ENCODE peak calls at places on chromosomes 4 and X, in six cellular contexts. J, V, T, S, D and H are unnamed samples.

GRCh38 chr4:113827285-113827684 is 65.7 kb upstream of the CAMK2D start:
- DNase-seq in J (no peak), V (peak), T (no peak), S (peak), D (no peak), H (no peak)

GRCh38 chr4:38686682-38687081 is 22.7 kb downstream of the KLF3 start:
- DNase-seq in J (no peak), V (no peak), T (no peak), S (no peak), D (no peak), H (no peak)

GRCh38 chr4:106287353-106287969 is 28.5 kb downstream of the TBCK start:
- DNase-seq in J (peak), V (peak), T (no peak), S (peak), D (no peak), H (peak)

GRCh38 chrX:46251755-46252154 is 293.5 kb downstream of the ZNF674 start:
- DNase-seq in J (peak), V (peak), T (no peak), S (peak), D (no peak), H (no peak)

GRCh38 chr4:54659213-54660144 is 1.7 kb downstream of the KIT start:
- DNase-seq in J (peak), V (peak), T (no peak), S (peak), D (no peak), H (no peak)

GRCh38 chr4:83110970-83111369 is 3.6 kb downstream of the PLAC8 start:
- DNase-seq in J (no peak), V (no peak), T (no peak), S (no peak), D (no peak), H (no peak)

GRCh38 chr4:177974461-177974860 is 532.2 kb upstream of the AGA start:
- DNase-seq in J (no peak), V (peak), T (no peak), S (no peak), D (no peak), H (peak)

GRCh38 chr4:84870398-84871163 is 95.9 kb downstream of the WDFY3 start:
- DNase-seq in J (peak), V (peak), T (no peak), S (peak), D (no peak), H (no peak)

GRCh38 chr4:163448541-163449203 is 24.9 kb downstream of the TKTL2 start:
- DNase-seq in J (peak), V (peak), T (no peak), S (peak), D (no peak), H (peak)

GRCh38 chr4:66633472-66633871 is 911.8 kb downstream of the CENPC start:
- DNase-seq in J (no peak), V (no peak), T (no peak), S (peak), D (no peak), H (no peak)

GRCh38 chr4:98867648-98868047 is 61.3 kb downstream of the EIF4E start:
- DNase-seq in J (no peak), V (no peak), T (no peak), S (no peak), D (no peak), H (no peak)

GRCh38 chrX:153449306-153450113 is 3.7 kb upstream of the TREX2 start:
- DNase-seq in J (no peak), V (no peak), T (no peak), S (no peak), D (no peak), H (no peak)

GRCh38 chr4:177367336-177367735 is 57.7 kb downstream of the NEIL3 start:
- DNase-seq in J (peak), V (peak), T (no peak), S (peak), D (no peak), H (no peak)

GRCh38 chr4:78938474-78938867 is 767 bp downstream of the PAQR3 start:
- DNase-seq in J (no peak), V (no peak), T (no peak), S (no peak), D (no peak), H (no peak)

GRCh38 chrX:52574416-52575275 is 57.8 kb upstream of the XAGE1B start:
- DNase-seq in J (peak), V (peak), T (no peak), S (peak), D (no peak), H (peak)

GRCh38 chrX:125203737-125204578 is 115.7 kb upstream of the TEX13C start:
- DNase-seq in J (no peak), V (peak), T (peak), S (peak), D (peak), H (no peak)

GRCh38 chr4:102787096-102787867 is 26.5 kb upstream of the MANBA start:
- DNase-seq in J (peak), V (peak), T (no peak), S (peak), D (no peak), H (no peak)

GRCh38 chrX:38612281-38612680 is 50.9 kb downstream of the TSPAN7 start:
- DNase-seq in J (no peak), V (no peak), T (no peak), S (no peak), D (no peak), H (no peak)

GRCh38 chr4:53932784-53933183 is 131.6 kb downstream of the CHIC2 start:
- DNase-seq in J (peak), V (peak), T (no peak), S (no peak), D (no peak), H (peak)

GRCh38 chr4:118729287-118730286 is 44.4 kb downstream of the METTL14 start:
- DNase-seq in J (peak), V (peak), T (no peak), S (no peak), D (no peak), H (no peak)

GRCh38 chr4:178165251-178165650 is 723.0 kb upstream of the AGA start:
- DNase-seq in J (no peak), V (no peak), T (no peak), S (peak), D (no peak), H (no peak)

GRCh38 chr4:127134490-127134889 is 498.3 kb upstream of the INTU start:
- DNase-seq in J (no peak), V (no peak), T (no peak), S (no peak), D (no peak), H (no peak)

GRCh38 chr4:181796502-181796901 is 446.7 kb upstream of the TENM3 start:
- DNase-seq in J (peak), V (peak), T (no peak), S (peak), D (no peak), H (no peak)

GRCh38 chr4:183469936-183470335 is 25.5 kb downstream of the CDKN2AIP start:
- DNase-seq in J (peak), V (peak), T (no peak), S (peak), D (no peak), H (no peak)

GRCh38 chr4:112953295-112953694 is 96.2 kb upstream of the ANK2 start:
- DNase-seq in J (no peak), V (no peak), T (no peak), S (no peak), D (no peak), H (no peak)

GRCh38 chrX:63250253-63250868 is 100.8 kb downstream of the SPIN4 start:
- DNase-seq in J (peak), V (peak), T (no peak), S (peak), D (no peak), H (peak)

GRCh38 chr4:90951037-90951436 is 823.8 kb downstream of the CCSER1 start:
- DNase-seq in J (peak), V (peak), T (no peak), S (peak), D (no peak), H (peak)

GRCh38 chr4:158799856-158800255 is 31.0 kb downstream of the FNIP2 start:
- DNase-seq in J (no peak), V (no peak), T (no peak), S (no peak), D (no peak), H (no peak)

GRCh38 chr4:64340243-64341110 is 68.8 kb downstream of the TECRL start:
- DNase-seq in J (no peak), V (no peak), T (peak), S (no peak), D (no peak), H (no peak)

GRCh38 chr4:4259484-4260100 is 11.6 kb upstream of the TMEM128 start:
- DNase-seq in J (no peak), V (no peak), T (no peak), S (no peak), D (no peak), H (no peak)

GRCh38 chrX:10741496-10742048 is 121.2 kb upstream of the MID1 start:
- DNase-seq in J (no peak), V (no peak), T (no peak), S (no peak), D (no peak), H (no peak)

DNA sequence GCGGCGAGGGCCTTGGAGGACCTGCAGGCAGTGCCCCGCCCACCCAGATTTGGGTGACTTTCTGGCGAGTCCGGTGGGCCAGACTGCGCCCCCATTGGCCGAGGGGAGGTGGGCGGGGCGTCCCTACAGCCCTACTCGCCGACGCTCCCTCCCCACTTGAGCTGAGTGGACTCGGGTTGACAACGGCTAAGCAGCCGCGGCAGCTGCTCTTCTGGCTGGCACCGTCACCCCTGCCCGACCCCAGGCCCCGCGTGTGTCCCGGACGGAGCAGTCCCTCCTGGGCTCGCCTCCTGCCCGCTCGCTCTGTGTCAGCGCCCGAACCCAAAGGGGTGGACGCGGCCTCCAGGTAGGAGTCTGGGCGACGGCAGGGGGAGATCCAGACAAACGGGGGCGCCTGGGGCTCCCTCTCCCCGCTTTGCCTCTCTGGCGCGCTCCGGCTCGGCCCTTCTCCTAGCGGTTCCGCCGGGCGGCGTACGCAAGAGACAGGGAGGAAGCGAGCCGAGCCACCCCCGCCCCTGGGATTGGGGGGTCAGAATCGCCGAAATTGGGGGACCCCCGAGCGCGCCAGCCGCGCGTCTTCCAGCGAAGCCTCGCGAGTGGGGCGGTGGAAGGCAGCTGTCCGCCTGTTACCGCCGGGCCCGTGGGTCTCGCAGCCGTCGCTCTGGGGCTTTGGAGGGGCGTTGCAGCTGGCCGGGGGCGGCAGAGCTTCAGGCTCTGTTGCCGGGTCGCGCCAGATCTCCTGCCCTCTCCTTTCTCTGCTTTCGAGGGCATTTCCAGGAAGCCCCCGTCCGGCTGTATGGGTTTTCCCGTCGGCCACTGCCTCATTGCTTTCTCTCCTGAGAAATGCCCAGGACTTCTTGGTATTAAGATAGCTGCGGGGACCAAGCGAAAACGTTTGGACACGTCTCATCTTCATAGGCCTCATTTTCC is 46.3 kb downstream of the STARD8 start:
- DNase-seq in J (peak), V (peak), T (peak), S (peak), D (peak), H (no peak)
- TF ChIP-seq CTCF in J (no peak), V (no peak), T (no peak), S (no peak), D (no peak), H (no peak)

DNA sequence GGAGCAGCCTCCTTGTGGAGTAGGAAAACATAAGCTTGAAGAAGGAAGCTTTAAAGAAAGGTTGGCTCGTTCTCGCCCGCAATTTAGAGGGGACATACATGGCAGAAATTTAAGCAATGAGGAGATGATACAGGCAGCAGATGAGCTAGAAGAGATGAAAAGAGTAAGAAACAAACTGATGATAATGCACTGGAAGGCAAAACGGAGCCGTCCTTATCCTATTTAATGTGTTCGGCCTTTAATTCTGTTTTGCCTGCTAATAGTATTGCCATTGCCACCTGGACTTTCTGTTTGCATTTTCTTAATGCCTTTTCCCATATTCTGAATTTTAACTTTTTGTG is 1.4 kb downstream of the TCEAL1 start:
- DNase-seq in J (no peak), V (no peak), T (no peak), S (no peak), D (no peak), H (no peak)
- H3K4me3 ChIP-seq in J (peak), V (peak), T (peak), S (peak), D (no peak), H (peak)

GRCh38 chr4:7041246-7041645 is 1.9 kb upstream of the TADA2B start:
- DNase-seq in J (no peak), V (no peak), T (no peak), S (no peak), D (no peak), H (no peak)
- TF ChIP-seq CTCF in J (no peak), V (no peak), T (no peak), S (no peak), D (no peak), H (no peak)

DNA sequence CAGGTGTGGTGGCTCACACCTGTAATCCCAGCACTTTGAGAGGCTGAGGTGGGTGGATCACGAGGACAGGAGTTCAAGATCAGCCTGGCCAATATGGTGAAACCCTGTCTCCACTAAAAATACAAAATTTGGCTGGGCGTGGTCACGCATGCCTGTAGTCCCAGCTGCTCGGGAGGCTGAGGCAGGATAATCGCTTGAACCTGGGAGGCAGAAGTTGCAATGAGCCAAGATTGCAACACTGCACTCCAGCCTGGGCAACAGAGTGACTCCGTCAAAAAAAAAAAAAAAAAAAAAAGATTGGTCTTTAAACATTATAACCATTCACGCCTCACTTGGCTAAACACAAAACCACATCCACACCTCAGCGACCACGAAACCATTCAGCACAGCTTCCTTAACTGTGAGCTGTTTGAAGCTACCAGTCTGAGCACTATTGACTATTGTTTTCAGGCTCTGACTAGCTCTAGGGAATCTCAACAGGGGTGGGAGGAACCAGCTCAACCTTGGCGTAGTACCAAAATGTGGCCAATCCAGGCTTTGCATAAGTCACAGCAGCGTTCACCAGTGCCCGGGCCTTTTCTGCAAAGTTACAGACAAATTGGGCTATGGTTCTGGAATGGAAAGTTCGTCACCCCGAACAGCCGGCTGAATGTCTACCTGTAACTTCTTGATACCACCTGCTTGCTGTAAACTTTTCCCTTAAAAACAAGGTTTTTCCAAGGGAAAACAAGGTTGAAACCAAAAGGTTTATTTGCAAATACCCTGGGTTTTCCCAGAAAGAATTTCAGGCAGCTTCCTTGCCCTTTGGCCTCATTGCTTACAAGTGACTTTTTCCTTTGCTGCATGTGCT is 73.6 kb upstream of the DHX15 start:
- DNase-seq in J (peak), V (peak), T (peak), S (peak), D (no peak), H (peak)
- H3K4me3 ChIP-seq in J (no peak), V (no peak), T (no peak), S (no peak), D (no peak), H (no peak)

DNA sequence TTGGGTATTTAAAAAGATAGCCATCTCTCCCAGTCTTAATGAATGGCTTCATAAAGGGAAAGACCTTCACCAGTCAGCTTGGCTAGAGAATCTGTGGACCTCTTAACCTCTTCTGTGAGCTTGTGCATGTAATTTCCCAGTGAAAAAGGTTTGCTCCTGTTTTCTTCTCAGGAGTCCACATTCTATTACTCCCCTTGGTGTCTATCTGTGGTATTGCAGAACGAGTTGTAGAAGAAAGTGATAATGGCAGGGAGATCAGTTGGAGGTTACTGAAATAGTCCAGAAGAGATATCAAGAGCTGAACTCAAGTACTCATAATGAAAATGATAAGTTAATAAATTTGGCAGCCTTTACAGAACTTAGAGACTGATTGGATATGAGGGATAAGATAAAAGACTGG is 16.5 kb upstream of the VAMP7 start:
- DNase-seq in J (peak), V (no peak), T (no peak), S (peak), D (no peak), H (no peak)
- TF ChIP-seq CTCF in J (peak), V (peak), T (no peak), S (peak), D (no peak), H (no peak)